ENCODE peak calls at places on chromosomes 1 and 21, in five cellular contexts. R is H9, F is fibroblast of lung, X is PC-3, H is GM23248. Q is an unnamed sample.
A peak's percentile ranks its signal among the peaks of the same experiment; 100 is the strongest.

GRCh38 chr1:84492726-84493125 is 13.5 kb upstream of the SPATA1 start:
- DNase-seq in H (no peak), R (no peak), X (no peak), F (no peak), Q (no peak)

GRCh38 chr1:75469586-75470173 is 141.2 kb downstream of the SLC44A5 start:
- DNase-seq in X (no peak), H (no peak), R (no peak), F (no peak), Q (no peak)

GRCh38 chr21:40227111-40227510 is 359.9 kb downstream of the PCP4 start:
- DNase-seq in H (no peak), F (no peak), R (no peak), X (no peak), Q (no peak)

GRCh38 chr21:34743285-34743684 is 74.5 kb downstream of the CLIC6 start:
- DNase-seq in X (peak; percentile 16), F (no peak), H (no peak), R (no peak), Q (no peak)

GRCh38 chr21:38806153-38806941 is 618 bp downstream of the ETS2 start:
- DNase-seq in X (no peak), R (no peak), F (no peak), H (peak; percentile 41), Q (peak; percentile 77)

GRCh38 chr1:160953030-160953429 is 1.6 kb downstream of the ITLN2 start:
- DNase-seq in H (peak; percentile 10), F (no peak), X (no peak), R (no peak), Q (no peak)

GRCh38 chr21:32581732-32582131 is 3.6 kb downstream of the TCP10L start:
- DNase-seq in H (no peak), R (no peak), X (no peak), F (no peak), Q (no peak)

GRCh38 chr1:230730979-230731378 is 16.2 kb upstream of the CAPN9 start:
- DNase-seq in H (no peak), R (no peak), F (no peak), X (no peak), Q (no peak)

GRCh38 chr1:199247891-199248290 is 609.1 kb downstream of the PTPRC start:
- DNase-seq in X (no peak), R (no peak), F (no peak), H (no peak), Q (no peak)

GRCh38 chr1:178417858-178418257 is 78.9 kb downstream of the CLEC20A start:
- DNase-seq in X (peak; percentile 96), F (peak; percentile 93), R (no peak), H (peak; percentile 88), Q (no peak)

GRCh38 chr1:47774986-47775834 is 222.0 kb downstream of the TRABD2B start:
- DNase-seq in H (no peak), X (no peak), F (no peak), R (no peak), Q (no peak)

GRCh38 chr1:198880818-198881597 is 242.2 kb downstream of the PTPRC start:
- DNase-seq in R (no peak), F (peak; percentile 98), X (peak; percentile 82), H (peak; percentile 94), Q (no peak)

GRCh38 chr1:100034465-100034864 is 64.7 kb downstream of the SLC35A3 start:
- DNase-seq in X (peak; percentile 43), H (peak; percentile 47), R (no peak), F (peak; percentile 57), Q (peak; percentile 46)

GRCh38 chr1:159132271-159132881 is 39.0 kb upstream of the CADM3 start:
- DNase-seq in F (peak; percentile 66), H (peak; percentile 82), X (peak; percentile 78), R (peak; percentile 41), Q (peak; percentile 73)

GRCh38 chr1:2298685-2299673 is 70.9 kb downstream of the SKI start:
- DNase-seq in R (no peak), H (no peak), F (peak; percentile 54), X (no peak), Q (no peak)

GRCh38 chr21:42189860-42190491 is 29.0 kb upstream of the ABCG1 start:
- DNase-seq in X (no peak), F (no peak), R (no peak), H (no peak), Q (no peak)

GRCh38 chr1:217333939-217334338 is 297.0 kb downstream of the GPATCH2 start:
- DNase-seq in F (peak; percentile 52), H (peak; percentile 33), X (peak; percentile 89), R (peak; percentile 75), Q (peak; percentile 63)

GRCh38 chr1:98402860-98403259 is 258.7 kb upstream of the SNX7 start:
- DNase-seq in F (no peak), H (no peak), X (no peak), R (no peak), Q (no peak)

GRCh38 chr1:228879164-228879563 is 143.9 kb downstream of the RHOU start:
- DNase-seq in H (no peak), F (no peak), X (no peak), R (no peak), Q (no peak)

GRCh38 chr1:234869182-234870019 is 259.2 kb downstream of the TOMM20 start:
- DNase-seq in R (no peak), H (no peak), X (no peak), F (no peak), Q (no peak)

GRCh38 chr1:226212545-226212944 is 10.9 kb upstream of the MIXL1 start:
- DNase-seq in H (no peak), R (no peak), F (no peak), X (no peak), Q (no peak)

GRCh38 chr1:232579958-232580705 is 49.8 kb downstream of the SIPA1L2 start:
- DNase-seq in F (no peak), H (no peak), X (peak; percentile 76), R (no peak), Q (no peak)

GRCh38 chr1:167935252-167936067 is 1.0 kb upstream of the DCAF6 start:
- DNase-seq in F (peak; percentile 49), X (peak; percentile 52), R (no peak), H (peak; percentile 65), Q (no peak)

GRCh38 chr21:34707876-34708325 is 39.1 kb downstream of the CLIC6 start:
- DNase-seq in F (no peak), X (no peak), R (no peak), H (no peak), Q (no peak)

GRCh38 chr1:210228158-210228557 is 4.4 kb upstream of the SERTAD4 start:
- DNase-seq in H (no peak), R (no peak), F (no peak), X (no peak), Q (no peak)

GRCh38 chr1:24929876-24930702 is at the start of gene RUNX3:
- DNase-seq in R (peak; percentile 84), X (peak; percentile 51), H (peak; percentile 74), F (no peak), Q (peak; percentile 84)

GRCh38 chr1:15304708-15305326 is 57.8 kb downstream of the FHAD1 start:
- DNase-seq in F (peak; percentile 44), R (peak; percentile 74), H (peak; percentile 67), X (peak; percentile 73), Q (peak; percentile 85)

GRCh38 chr1:234065794-234066447 is 161.4 kb downstream of the SLC35F3 start:
- DNase-seq in R (peak; percentile 81), F (peak; percentile 57), X (peak; percentile 95), H (peak; percentile 82), Q (peak; percentile 87)

GRCh38 chr1:77888071-77888428 is 374 bp upstream of the NEXN start:
- DNase-seq in R (no peak), X (peak; percentile 25), H (peak; percentile 80), F (peak; percentile 95), Q (no peak)

GRCh38 chr1:15158506-15159165 is 5.1 kb downstream of the TMEM51 start:
- DNase-seq in X (peak; percentile 68), F (peak; percentile 73), R (no peak), H (peak; percentile 66), Q (no peak)

GRCh38 chr1:180365039-180365438 is 135.0 kb downstream of the LHX4 start:
- DNase-seq in X (peak; percentile 21), F (no peak), R (no peak), H (peak; percentile 4), Q (peak; percentile 28)

DNA sequence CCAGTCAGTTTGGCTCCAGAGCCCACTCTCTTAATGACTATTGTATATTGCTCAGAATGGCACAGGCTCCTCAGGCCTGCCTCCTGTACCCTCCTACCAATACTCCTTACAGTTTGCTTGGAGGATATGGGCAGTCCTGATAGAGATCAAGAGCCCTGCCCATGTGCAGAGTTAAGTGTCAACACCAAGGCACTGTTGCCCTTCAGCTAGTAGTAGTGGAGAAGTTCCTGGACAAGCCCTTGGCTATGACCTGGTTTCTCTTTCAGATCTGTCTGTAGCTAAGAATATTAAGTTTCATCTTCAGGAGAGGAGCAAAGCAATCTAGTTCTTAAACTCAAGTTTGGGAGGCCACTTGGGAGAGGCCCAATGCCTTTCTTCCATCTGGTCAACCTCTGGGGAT is 22.5 kb downstream of the RPL5 start:
- DNase-seq in F (no peak), H (no peak), X (no peak), R (no peak), Q (no peak)
- H3K9ac ChIP-seq in F (no peak overlapping the region), H (no peak overlapping the region), X (no peak overlapping the region), R (no peak overlapping the region), Q (no peak overlapping the region)

GRCh38 chr1:53733975-53734649 is 4.9 kb downstream of the GLIS1 start:
- DNase-seq in X (peak; percentile 89), R (no peak), F (peak; percentile 74), H (peak; percentile 83), Q (no peak)
- H3K27me3 ChIP-seq in X (no peaks in the 10 kb centered on the region), R (peaks cover 33% of the 10 kb centered on the region), F (peaks cover 15% of the 10 kb centered on the region), H (no peaks in the 10 kb centered on the region), Q (peaks cover 74% of the 10 kb centered on the region)

GRCh38 chr21:26170471-26171309 is at the start of gene APP:
- DNase-seq in F (peak; percentile 73), X (peak; percentile 83), H (peak; percentile 92), R (peak; percentile 79), Q (peak; percentile 92)
- H3K9ac ChIP-seq in F (peak within 1 kb of the TSS; percentile 82), X (peak within 1 kb of the TSS; percentile 93), H (peak within 1 kb of the TSS; percentile 84), R (peak within 1 kb of the TSS; percentile 58), Q (peak within 1 kb of the TSS; percentile 76)

GRCh38 chr1:156926175-156926574 is 5.7 kb downstream of the LRRC71 start:
- DNase-seq in R (no peak), H (peak; percentile 56), X (peak; percentile 98), F (peak; percentile 46), Q (no peak)
- H3K27me3 ChIP-seq in R (peaks cover 62% of the 10 kb centered on the region), H (peaks cover 32% of the 10 kb centered on the region), X (no peaks in the 10 kb centered on the region), F (peaks cover 23% of the 10 kb centered on the region), Q (peaks cover 100% of the 10 kb centered on the region)

GRCh38 chr1:23422955-23423354 is 1.6 kb downstream of the TCEA3 start:
- DNase-seq in H (peak; percentile 38), X (no peak), F (no peak), R (no peak), Q (no peak)
- H3K9ac ChIP-seq in H (peak overlapping the region; percentile 73), X (peak overlapping the region; percentile 9), F (no peak overlapping the region), R (no peak overlapping the region), Q (no peak overlapping the region)

GRCh38 chr1:31772669-31773248 is 8.6 kb upstream of the ADGRB2 start:
- DNase-seq in F (no peak), H (no peak), R (no peak), X (no peak), Q (no peak)
- H3K27me3 ChIP-seq in F (peaks cover 49% of the 10 kb centered on the region), H (peaks cover 36% of the 10 kb centered on the region), R (peaks cover 38% of the 10 kb centered on the region), X (no peaks in the 10 kb centered on the region), Q (peaks cover 68% of the 10 kb centered on the region)

GRCh38 chr1:41485605-41486004 is 1.1 kb upstream of the EDN2 start:
- DNase-seq in X (peak; percentile 45), R (no peak), H (peak; percentile 70), F (peak; percentile 62), Q (no peak)
- H3K9ac ChIP-seq in X (no peak overlapping the region), R (no peak overlapping the region), H (no peak overlapping the region), F (no peak overlapping the region), Q (no peak overlapping the region)

GRCh38 chr1:19963636-19964035 is 15.8 kb downstream of the PLA2G2A start:
- DNase-seq in H (no peak), X (no peak), R (no peak), F (no peak), Q (no peak)
- H3K27me3 ChIP-seq in H (peaks cover 34% of the 10 kb centered on the region), X (peaks cover 18% of the 10 kb centered on the region), R (no peaks in the 10 kb centered on the region), F (peaks cover 23% of the 10 kb centered on the region), Q (no peaks in the 10 kb centered on the region)

GRCh38 chr1:113534130-113534817 is 144.0 kb downstream of the MAGI3 start:
- DNase-seq in F (peak; percentile 15), X (no peak), H (peak; percentile 84), R (no peak), Q (peak; percentile 22)
- H3K9ac ChIP-seq in F (no peak overlapping the region), X (no peak overlapping the region), H (peak overlapping the region; percentile 35), R (no peak overlapping the region), Q (no peak overlapping the region)

Q was measured in neural progenitor cell.